ENCODE peak calls at places on chromosomes 16 and 17, in five cellular contexts. B is lung; M is heart left ventricle; Z is CD8-positive, alpha-beta T cell; F is BJ. V is an unnamed sample.
A peak's percentile ranks its signal among the peaks of the same experiment; 100 is the strongest.

GRCh38 chr17:48612854-48613691 is 2.0 kb downstream of the HOXB8 start:
- DNase-seq in Z (peak; percentile 52), B (no peak), F (no peak), M (no peak), V (no peak)

GRCh38 chr16:54930034-54930938 is at the start of gene IRX5:
- DNase-seq in M (peak; percentile 92), B (peak; percentile 93), Z (no peak), F (peak; percentile 82), V (peak; percentile 94)

GRCh38 chr17:2084766-2085647 is 30.1 kb downstream of the HIC1 start:
- DNase-seq in M (no peak), B (no peak), F (peak; percentile 86), Z (no peak), V (peak; percentile 89)

GRCh38 chr17:17874478-17874877 is 37.7 kb upstream of the SREBF1 start:
- DNase-seq in Z (no peak), F (peak; percentile 69), M (peak; percentile 35), B (no peak), V (peak; percentile 31)

GRCh38 chr17:78979780-78980623 is at the start of gene LGALS3BP:
- DNase-seq in M (peak; percentile 75), Z (peak; percentile 18), B (peak; percentile 79), F (no peak), V (no peak)

GRCh38 chr16:74625500-74626350 is 18.8 kb upstream of the GLG1 start:
- DNase-seq in F (no peak), B (no peak), M (no peak), Z (no peak), V (no peak)

GRCh38 chr17:40339068-40339699 is 25.4 kb downstream of the GJD3 start:
- DNase-seq in Z (no peak), F (no peak), B (no peak), M (no peak), V (no peak)

GRCh38 chr16:10552998-10553491 is 27.4 kb downstream of the EMP2 start:
- DNase-seq in B (peak; percentile 47), Z (peak; percentile 33), M (peak; percentile 74), F (no peak), V (no peak)

GRCh38 chr16:85870159-85870558 is 28.8 kb upstream of the IRF8 start:
- DNase-seq in Z (no peak), M (no peak), F (no peak), B (no peak), V (no peak)

GRCh38 chr16:24255446-24256352 is at the start of gene CACNG3:
- DNase-seq in Z (peak; percentile 49), F (no peak), B (no peak), M (peak; percentile 35), V (no peak)

GRCh38 chr16:70529051-70529777 is 5.6 kb downstream of the SF3B3 start:
- DNase-seq in M (no peak), B (no peak), F (peak; percentile 26), Z (no peak), V (no peak)

GRCh38 chr17:55414983-55415382 is 6.7 kb downstream of the MMD start:
- DNase-seq in M (no peak), F (no peak), B (no peak), Z (no peak), V (no peak)

GRCh38 chr16:68510775-68511174 is 28.3 kb upstream of the ZFP90 start:
- DNase-seq in Z (no peak), M (no peak), F (no peak), B (no peak), V (no peak)

GRCh38 chr17:5418858-5419355 is 555 bp downstream of the NUP88 start:
- DNase-seq in M (peak; percentile 21), B (peak; percentile 42), Z (peak; percentile 64), F (no peak), V (no peak)

GRCh38 chr17:81481011-81481799 is 31.4 kb downstream of the ACTG1 start:
- DNase-seq in B (no peak), F (no peak), Z (peak; percentile 59), M (peak; percentile 86), V (no peak)

GRCh38 chr17:81482673-81483072 is 29.9 kb downstream of the ACTG1 start:
- DNase-seq in Z (no peak), B (no peak), F (no peak), M (no peak), V (no peak)

GRCh38 chr17:81480140-81480917 is 32.3 kb downstream of the ACTG1 start:
- DNase-seq in F (no peak), Z (no peak), M (no peak), B (no peak), V (no peak)

GRCh38 chr17:81483085-81483861 is 29.3 kb downstream of the ACTG1 start:
- DNase-seq in Z (no peak), M (peak; percentile 78), F (no peak), B (no peak), V (no peak)

DNA sequence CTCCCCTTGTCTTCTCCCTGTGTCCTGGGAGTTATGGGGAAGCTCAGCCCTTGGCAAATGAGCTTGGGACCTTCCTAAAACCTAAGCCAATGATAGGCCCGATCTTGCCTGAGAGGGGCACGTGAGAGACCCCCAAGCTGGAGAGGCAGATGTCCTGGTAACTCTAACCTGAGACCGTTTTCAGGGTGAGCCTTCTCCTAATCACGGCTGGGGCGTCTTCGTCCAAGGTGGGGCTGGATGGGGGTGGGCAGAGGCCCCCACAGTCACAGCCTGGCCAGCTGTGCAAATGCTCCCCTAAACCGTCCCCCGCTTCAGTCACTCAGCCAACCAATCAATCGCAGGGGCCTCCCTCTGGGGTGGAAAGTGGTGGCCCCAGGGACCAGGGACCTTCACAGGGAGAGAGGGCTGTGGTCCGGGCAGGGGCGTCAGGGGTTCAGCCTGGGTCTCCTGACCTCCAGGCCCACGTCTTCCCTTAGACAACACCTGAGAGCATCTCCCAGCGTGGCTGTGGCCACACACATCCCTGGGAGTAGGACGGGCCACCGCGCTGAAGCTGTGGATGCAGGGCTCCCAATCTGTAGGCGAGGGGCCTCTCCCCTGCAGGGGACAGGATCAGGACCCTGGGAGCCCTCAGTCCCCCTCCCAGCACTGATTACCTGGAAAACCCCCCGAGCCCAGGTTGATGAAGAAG is 30.6 kb downstream of the ACTG1 start:
- DNase-seq in M (no peak), B (no peak), F (no peak), Z (no peak), V (no peak)
- H3K4me3 ChIP-seq in M (peak overlapping the region; percentile 60), B (no peak overlapping the region), F (peak overlapping the region; percentile 34), Z (peak overlapping the region; percentile 54), V (no peak overlapping the region)

DNA sequence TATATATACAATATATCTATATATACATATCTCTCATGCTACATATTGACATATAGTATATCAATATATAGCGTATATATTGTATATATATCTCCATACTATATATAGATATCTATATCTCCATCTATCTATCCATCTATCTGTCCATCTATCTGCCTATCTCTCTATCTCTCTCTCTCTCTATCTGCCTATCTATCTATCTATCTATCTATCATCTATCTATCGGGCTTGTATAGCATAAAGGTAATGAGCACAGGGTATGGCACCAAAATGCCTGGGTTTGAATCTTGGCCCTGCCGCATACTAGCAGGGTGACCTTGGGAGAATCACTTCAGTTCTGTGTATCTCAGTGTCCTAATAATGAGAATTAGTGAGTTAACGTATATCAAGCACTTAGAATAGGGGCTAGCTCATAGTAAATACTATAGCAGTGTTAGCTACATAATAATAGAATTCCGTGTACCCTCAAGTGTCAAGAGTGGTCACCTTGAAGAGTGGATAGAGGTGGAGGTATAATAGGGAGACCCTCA is 1.5 kb downstream of the ST6GALNAC1 start:
- DNase-seq in F (no peak), M (no peak), Z (no peak), B (no peak), V (no peak)
- H3K4me3 ChIP-seq in F (no peak overlapping the region), M (peak overlapping the region; percentile 29), Z (no peak overlapping the region), B (no peak overlapping the region), V (no peak overlapping the region)

GRCh38 chr17:53527473-53527872 is 295.3 kb upstream of the KIF2B start:
- DNase-seq in Z (no peak), F (no peak), B (no peak), M (no peak), V (no peak)
- H3K4me3 ChIP-seq in Z (no peak overlapping the region), F (no peak overlapping the region), B (no peak overlapping the region), M (no peak overlapping the region), V (no peak overlapping the region)

DNA sequence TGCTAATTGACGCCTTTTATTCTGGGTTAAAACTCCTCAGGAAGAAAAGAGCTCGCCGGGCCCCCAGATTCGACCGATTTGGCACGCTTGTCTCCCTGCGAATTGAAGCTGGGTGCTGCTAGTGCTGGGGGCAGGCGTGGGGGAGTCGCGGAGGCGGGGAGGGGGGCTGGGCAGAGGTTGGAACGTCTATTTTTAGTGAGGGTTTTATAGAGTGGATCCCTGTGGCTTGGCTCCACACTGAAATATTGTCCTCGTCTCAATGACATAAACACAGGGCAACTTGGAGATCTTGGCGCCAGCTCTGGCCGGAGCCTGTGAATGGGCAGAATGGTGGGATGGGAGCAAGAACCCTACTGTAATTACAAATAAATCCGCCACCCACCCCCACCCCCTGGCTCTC is 15.7 kb upstream of the NOG start:
- DNase-seq in M (no peak), F (no peak), Z (no peak), B (no peak), V (no peak)
- H3K4me3 ChIP-seq in M (no peak overlapping the region), F (no peak overlapping the region), Z (no peak overlapping the region), B (no peak overlapping the region), V (no peak overlapping the region)

DNA sequence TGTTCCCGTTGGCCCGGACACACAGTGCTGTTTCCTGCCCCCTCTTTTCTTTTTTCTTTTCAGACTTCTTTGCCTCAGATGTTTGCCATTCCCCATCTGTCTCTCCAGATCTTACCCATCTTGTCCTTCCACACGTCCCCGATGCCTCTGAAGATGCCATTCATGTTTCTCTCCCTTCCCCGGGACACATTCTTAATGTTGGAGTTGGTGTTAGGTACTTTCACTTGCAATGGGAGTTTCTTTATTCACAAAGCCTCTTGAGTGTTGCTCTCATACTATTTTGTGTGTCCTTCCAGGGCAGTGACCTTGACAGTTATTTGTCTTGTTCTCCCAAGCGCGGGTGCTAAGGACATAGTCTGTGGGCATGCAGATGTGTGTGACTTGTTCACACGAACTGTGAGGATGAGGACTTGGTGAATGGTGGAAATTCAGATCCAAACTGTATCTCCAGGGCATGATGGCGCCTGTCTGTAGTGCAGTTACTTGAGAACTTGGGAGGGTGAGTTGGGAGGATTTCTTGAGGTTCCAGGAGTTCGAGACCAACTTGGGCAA is 8.3 kb downstream of the SEC14L1 start:
- DNase-seq in F (no peak), Z (no peak), B (no peak), M (no peak), V (no peak)
- H3K4me3 ChIP-seq in F (no peak overlapping the region), Z (no peak overlapping the region), B (no peak overlapping the region), M (peak overlapping the region; percentile 90), V (no peak overlapping the region)

DNA sequence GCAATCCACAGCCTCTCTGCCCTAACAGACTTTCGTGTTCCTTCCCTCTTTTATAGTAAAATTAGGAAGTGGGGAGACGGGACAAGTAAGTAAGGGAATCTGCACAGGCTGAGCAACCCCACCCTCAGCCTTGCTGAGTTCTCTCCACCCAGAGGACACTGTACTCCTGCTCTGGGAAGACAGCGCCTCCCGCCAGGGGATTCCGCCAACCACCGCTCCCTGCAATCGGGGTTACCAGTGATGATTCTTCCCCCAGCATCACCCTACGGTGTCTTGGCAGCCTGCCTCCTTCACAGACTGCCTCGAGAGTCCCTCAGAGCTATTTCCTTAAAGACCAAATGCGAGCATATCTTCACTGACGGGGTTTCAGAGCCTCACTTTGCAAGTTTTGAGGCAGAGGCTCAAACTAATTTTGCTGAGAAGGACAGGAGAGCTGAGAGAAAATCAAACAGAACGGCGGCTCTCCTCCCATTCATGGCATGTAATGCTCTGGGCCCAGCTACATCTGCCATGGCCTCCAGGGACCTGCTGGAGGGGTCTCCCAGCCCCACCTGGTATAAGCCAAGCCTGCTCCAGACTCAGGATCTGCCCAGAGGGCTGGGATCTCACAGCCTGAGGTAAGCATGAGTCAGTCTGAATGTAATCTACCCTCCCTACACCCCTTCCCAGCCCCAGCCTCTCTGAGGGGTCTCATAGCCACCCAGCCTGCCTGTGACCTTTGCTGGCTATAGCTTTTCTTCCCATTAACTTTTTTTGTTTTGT is 22.7 kb upstream of the ASGR2 start:
- DNase-seq in Z (no peak), B (no peak), F (no peak), M (no peak), V (no peak)
- H3K4me3 ChIP-seq in Z (no peak overlapping the region), B (no peak overlapping the region), F (no peak overlapping the region), M (no peak overlapping the region), V (no peak overlapping the region)